ENCODE peak calls at places on chromosomes 12 and 14, in four cellular contexts. One of them, this sample, is unnamed.

GRCh38 chr14:101525646-101526527 is 35.4 kb upstream of the DIO3 start:
- DNase-seq in activated CD8-positive, alpha-beta T cell treated with anti-CD3 and anti-CD28 coated beads, Interleukin-2, amount 10 ng/mL, durations not matched to agents 7 days and 5 days: no peak
- DNase-seq in stimulated activated CD4-positive, alpha-beta T cell treated with anti-CD3 and anti-CD28 coated beads, Interleukin-2, amount 100 ng/mL, for 48 hours: no peak
- DNase-seq in activated naive CD4-positive, alpha-beta T cell treated with anti-CD3 and anti-CD28 coated beads, Interleukin-2, amount 50 U/mL, for 16 hours: no peak
- DNase-seq in this sample: no peak

GRCh38 chr12:4664111-4664510 is 15.2 kb downstream of the NDUFA9 start:
- DNase-seq in activated CD8-positive, alpha-beta T cell treated with anti-CD3 and anti-CD28 coated beads, Interleukin-2, amount 10 ng/mL, durations not matched to agents 7 days and 5 days: no peak
- DNase-seq in stimulated activated CD4-positive, alpha-beta T cell treated with anti-CD3 and anti-CD28 coated beads, Interleukin-2, amount 100 ng/mL, for 48 hours: no peak
- DNase-seq in activated naive CD4-positive, alpha-beta T cell treated with anti-CD3 and anti-CD28 coated beads, Interleukin-2, amount 50 U/mL, for 16 hours: no peak
- DNase-seq in this sample: no peak

GRCh38 chr14:74141703-74142102 is 56.9 kb downstream of the LIN52 start:
- DNase-seq in activated CD8-positive, alpha-beta T cell treated with anti-CD3 and anti-CD28 coated beads, Interleukin-2, amount 10 ng/mL, durations not matched to agents 7 days and 5 days: no peak
- DNase-seq in stimulated activated CD4-positive, alpha-beta T cell treated with anti-CD3 and anti-CD28 coated beads, Interleukin-2, amount 100 ng/mL, for 48 hours: no peak
- DNase-seq in activated naive CD4-positive, alpha-beta T cell treated with anti-CD3 and anti-CD28 coated beads, Interleukin-2, amount 50 U/mL, for 16 hours: no peak
- DNase-seq in this sample: no peak

GRCh38 chr12:133203344-133204263 is 22.3 kb downstream of the ZNF268 start:
- DNase-seq in activated CD8-positive, alpha-beta T cell treated with anti-CD3 and anti-CD28 coated beads, Interleukin-2, amount 10 ng/mL, durations not matched to agents 7 days and 5 days: no peak
- DNase-seq in stimulated activated CD4-positive, alpha-beta T cell treated with anti-CD3 and anti-CD28 coated beads, Interleukin-2, amount 100 ng/mL, for 48 hours: no peak
- DNase-seq in activated naive CD4-positive, alpha-beta T cell treated with anti-CD3 and anti-CD28 coated beads, Interleukin-2, amount 50 U/mL, for 16 hours: no peak
- DNase-seq in this sample: no peak

GRCh38 chr14:100546051-100546443 is 41.2 kb downstream of the BEGAIN start:
- DNase-seq in activated CD8-positive, alpha-beta T cell treated with anti-CD3 and anti-CD28 coated beads, Interleukin-2, amount 10 ng/mL, durations not matched to agents 7 days and 5 days: no peak
- DNase-seq in stimulated activated CD4-positive, alpha-beta T cell treated with anti-CD3 and anti-CD28 coated beads, Interleukin-2, amount 100 ng/mL, for 48 hours: no peak
- DNase-seq in activated naive CD4-positive, alpha-beta T cell treated with anti-CD3 and anti-CD28 coated beads, Interleukin-2, amount 50 U/mL, for 16 hours: no peak
- DNase-seq in this sample: no peak

GRCh38 chr14:76955575-76956252 is 72.8 kb downstream of the IRF2BPL start:
- DNase-seq in activated CD8-positive, alpha-beta T cell treated with anti-CD3 and anti-CD28 coated beads, Interleukin-2, amount 10 ng/mL, durations not matched to agents 7 days and 5 days: peak
- DNase-seq in stimulated activated CD4-positive, alpha-beta T cell treated with anti-CD3 and anti-CD28 coated beads, Interleukin-2, amount 100 ng/mL, for 48 hours: peak
- DNase-seq in activated naive CD4-positive, alpha-beta T cell treated with anti-CD3 and anti-CD28 coated beads, Interleukin-2, amount 50 U/mL, for 16 hours: peak
- DNase-seq in this sample: no peak

GRCh38 chr12:89651192-89651591 is 57.4 kb downstream of the ATP2B1 start:
- DNase-seq in activated CD8-positive, alpha-beta T cell treated with anti-CD3 and anti-CD28 coated beads, Interleukin-2, amount 10 ng/mL, durations not matched to agents 7 days and 5 days: no peak
- DNase-seq in stimulated activated CD4-positive, alpha-beta T cell treated with anti-CD3 and anti-CD28 coated beads, Interleukin-2, amount 100 ng/mL, for 48 hours: no peak
- DNase-seq in activated naive CD4-positive, alpha-beta T cell treated with anti-CD3 and anti-CD28 coated beads, Interleukin-2, amount 50 U/mL, for 16 hours: no peak
- DNase-seq in this sample: no peak

GRCh38 chr12:34347367-34347766 is 325.1 kb downstream of the ALG10 start:
- DNase-seq in activated CD8-positive, alpha-beta T cell treated with anti-CD3 and anti-CD28 coated beads, Interleukin-2, amount 10 ng/mL, durations not matched to agents 7 days and 5 days: no peak
- DNase-seq in stimulated activated CD4-positive, alpha-beta T cell treated with anti-CD3 and anti-CD28 coated beads, Interleukin-2, amount 100 ng/mL, for 48 hours: no peak
- DNase-seq in activated naive CD4-positive, alpha-beta T cell treated with anti-CD3 and anti-CD28 coated beads, Interleukin-2, amount 50 U/mL, for 16 hours: no peak
- DNase-seq in this sample: no peak

GRCh38 chr12:232731-233614 is 19.0 kb upstream of the SLC6A12 start:
- DNase-seq in activated CD8-positive, alpha-beta T cell treated with anti-CD3 and anti-CD28 coated beads, Interleukin-2, amount 10 ng/mL, durations not matched to agents 7 days and 5 days: no peak
- DNase-seq in stimulated activated CD4-positive, alpha-beta T cell treated with anti-CD3 and anti-CD28 coated beads, Interleukin-2, amount 100 ng/mL, for 48 hours: no peak
- DNase-seq in activated naive CD4-positive, alpha-beta T cell treated with anti-CD3 and anti-CD28 coated beads, Interleukin-2, amount 50 U/mL, for 16 hours: no peak
- DNase-seq in this sample: no peak

GRCh38 chr14:22886500-22887259 is 3.7 kb downstream of the REM2 start:
- DNase-seq in activated CD8-positive, alpha-beta T cell treated with anti-CD3 and anti-CD28 coated beads, Interleukin-2, amount 10 ng/mL, durations not matched to agents 7 days and 5 days: peak
- DNase-seq in stimulated activated CD4-positive, alpha-beta T cell treated with anti-CD3 and anti-CD28 coated beads, Interleukin-2, amount 100 ng/mL, for 48 hours: peak
- DNase-seq in activated naive CD4-positive, alpha-beta T cell treated with anti-CD3 and anti-CD28 coated beads, Interleukin-2, amount 50 U/mL, for 16 hours: peak
- DNase-seq in this sample: peak

GRCh38 chr14:21191809-21192446 is 36.1 kb upstream of the OR5AU1 start:
- DNase-seq in activated CD8-positive, alpha-beta T cell treated with anti-CD3 and anti-CD28 coated beads, Interleukin-2, amount 10 ng/mL, durations not matched to agents 7 days and 5 days: peak
- DNase-seq in stimulated activated CD4-positive, alpha-beta T cell treated with anti-CD3 and anti-CD28 coated beads, Interleukin-2, amount 100 ng/mL, for 48 hours: peak
- DNase-seq in activated naive CD4-positive, alpha-beta T cell treated with anti-CD3 and anti-CD28 coated beads, Interleukin-2, amount 50 U/mL, for 16 hours: peak
- DNase-seq in this sample: peak

GRCh38 chr12:123571343-123571813 is 13.0 kb upstream of the TMED2 start:
- DNase-seq in activated CD8-positive, alpha-beta T cell treated with anti-CD3 and anti-CD28 coated beads, Interleukin-2, amount 10 ng/mL, durations not matched to agents 7 days and 5 days: no peak
- DNase-seq in stimulated activated CD4-positive, alpha-beta T cell treated with anti-CD3 and anti-CD28 coated beads, Interleukin-2, amount 100 ng/mL, for 48 hours: no peak
- DNase-seq in activated naive CD4-positive, alpha-beta T cell treated with anti-CD3 and anti-CD28 coated beads, Interleukin-2, amount 50 U/mL, for 16 hours: no peak
- DNase-seq in this sample: no peak

GRCh38 chr12:45989857-45990467 is 412 bp downstream of the SCAF11 start:
- DNase-seq in activated CD8-positive, alpha-beta T cell treated with anti-CD3 and anti-CD28 coated beads, Interleukin-2, amount 10 ng/mL, durations not matched to agents 7 days and 5 days: peak
- DNase-seq in stimulated activated CD4-positive, alpha-beta T cell treated with anti-CD3 and anti-CD28 coated beads, Interleukin-2, amount 100 ng/mL, for 48 hours: peak
- DNase-seq in activated naive CD4-positive, alpha-beta T cell treated with anti-CD3 and anti-CD28 coated beads, Interleukin-2, amount 50 U/mL, for 16 hours: peak
- DNase-seq in this sample: no peak

GRCh38 chr12:69239922-69240624 is 704 bp downstream of the CPSF6 start:
- DNase-seq in activated CD8-positive, alpha-beta T cell treated with anti-CD3 and anti-CD28 coated beads, Interleukin-2, amount 10 ng/mL, durations not matched to agents 7 days and 5 days: peak
- DNase-seq in stimulated activated CD4-positive, alpha-beta T cell treated with anti-CD3 and anti-CD28 coated beads, Interleukin-2, amount 100 ng/mL, for 48 hours: peak
- DNase-seq in activated naive CD4-positive, alpha-beta T cell treated with anti-CD3 and anti-CD28 coated beads, Interleukin-2, amount 50 U/mL, for 16 hours: peak
- DNase-seq in this sample: peak

GRCh38 chr14:50045039-50045711 is 71.2 kb downstream of the VCPKMT start:
- DNase-seq in activated CD8-positive, alpha-beta T cell treated with anti-CD3 and anti-CD28 coated beads, Interleukin-2, amount 10 ng/mL, durations not matched to agents 7 days and 5 days: peak
- DNase-seq in stimulated activated CD4-positive, alpha-beta T cell treated with anti-CD3 and anti-CD28 coated beads, Interleukin-2, amount 100 ng/mL, for 48 hours: peak
- DNase-seq in activated naive CD4-positive, alpha-beta T cell treated with anti-CD3 and anti-CD28 coated beads, Interleukin-2, amount 50 U/mL, for 16 hours: peak
- DNase-seq in this sample: no peak

GRCh38 chr14:80310950-80311349 is 99.6 kb upstream of the DIO2 start:
- DNase-seq in activated CD8-positive, alpha-beta T cell treated with anti-CD3 and anti-CD28 coated beads, Interleukin-2, amount 10 ng/mL, durations not matched to agents 7 days and 5 days: no peak
- DNase-seq in stimulated activated CD4-positive, alpha-beta T cell treated with anti-CD3 and anti-CD28 coated beads, Interleukin-2, amount 100 ng/mL, for 48 hours: no peak
- DNase-seq in activated naive CD4-positive, alpha-beta T cell treated with anti-CD3 and anti-CD28 coated beads, Interleukin-2, amount 50 U/mL, for 16 hours: no peak
- DNase-seq in this sample: no peak

GRCh38 chr14:34536951-34537676 is 2.4 kb downstream of the EAPP start:
- DNase-seq in activated CD8-positive, alpha-beta T cell treated with anti-CD3 and anti-CD28 coated beads, Interleukin-2, amount 10 ng/mL, durations not matched to agents 7 days and 5 days: no peak
- DNase-seq in stimulated activated CD4-positive, alpha-beta T cell treated with anti-CD3 and anti-CD28 coated beads, Interleukin-2, amount 100 ng/mL, for 48 hours: no peak
- DNase-seq in activated naive CD4-positive, alpha-beta T cell treated with anti-CD3 and anti-CD28 coated beads, Interleukin-2, amount 50 U/mL, for 16 hours: no peak
- DNase-seq in this sample: no peak

GRCh38 chr12:88985011-88985410 is 367.3 kb downstream of the DUSP6 start:
- DNase-seq in activated CD8-positive, alpha-beta T cell treated with anti-CD3 and anti-CD28 coated beads, Interleukin-2, amount 10 ng/mL, durations not matched to agents 7 days and 5 days: no peak
- DNase-seq in stimulated activated CD4-positive, alpha-beta T cell treated with anti-CD3 and anti-CD28 coated beads, Interleukin-2, amount 100 ng/mL, for 48 hours: no peak
- DNase-seq in activated naive CD4-positive, alpha-beta T cell treated with anti-CD3 and anti-CD28 coated beads, Interleukin-2, amount 50 U/mL, for 16 hours: no peak
- DNase-seq in this sample: no peak

GRCh38 chr14:75566321-75566720 is 12.1 kb upstream of the FLVCR2 start:
- DNase-seq in activated CD8-positive, alpha-beta T cell treated with anti-CD3 and anti-CD28 coated beads, Interleukin-2, amount 10 ng/mL, durations not matched to agents 7 days and 5 days: peak
- DNase-seq in stimulated activated CD4-positive, alpha-beta T cell treated with anti-CD3 and anti-CD28 coated beads, Interleukin-2, amount 100 ng/mL, for 48 hours: peak
- DNase-seq in activated naive CD4-positive, alpha-beta T cell treated with anti-CD3 and anti-CD28 coated beads, Interleukin-2, amount 50 U/mL, for 16 hours: peak
- DNase-seq in this sample: no peak

GRCh38 chr14:91870001-91870400 is 2.7 kb upstream of the TC2N start:
- DNase-seq in activated CD8-positive, alpha-beta T cell treated with anti-CD3 and anti-CD28 coated beads, Interleukin-2, amount 10 ng/mL, durations not matched to agents 7 days and 5 days: peak
- DNase-seq in stimulated activated CD4-positive, alpha-beta T cell treated with anti-CD3 and anti-CD28 coated beads, Interleukin-2, amount 100 ng/mL, for 48 hours: no peak
- DNase-seq in activated naive CD4-positive, alpha-beta T cell treated with anti-CD3 and anti-CD28 coated beads, Interleukin-2, amount 50 U/mL, for 16 hours: peak
- DNase-seq in this sample: no peak

GRCh38 chr14:89672636-89673279 is 255.7 kb upstream of the FOXN3 start:
- DNase-seq in activated CD8-positive, alpha-beta T cell treated with anti-CD3 and anti-CD28 coated beads, Interleukin-2, amount 10 ng/mL, durations not matched to agents 7 days and 5 days: no peak
- DNase-seq in stimulated activated CD4-positive, alpha-beta T cell treated with anti-CD3 and anti-CD28 coated beads, Interleukin-2, amount 100 ng/mL, for 48 hours: no peak
- DNase-seq in activated naive CD4-positive, alpha-beta T cell treated with anti-CD3 and anti-CD28 coated beads, Interleukin-2, amount 50 U/mL, for 16 hours: no peak
- DNase-seq in this sample: no peak

GRCh38 chr14:37195327-37195726 is 2.4 kb upstream of the MIPOL1 start:
- DNase-seq in activated CD8-positive, alpha-beta T cell treated with anti-CD3 and anti-CD28 coated beads, Interleukin-2, amount 10 ng/mL, durations not matched to agents 7 days and 5 days: no peak
- DNase-seq in stimulated activated CD4-positive, alpha-beta T cell treated with anti-CD3 and anti-CD28 coated beads, Interleukin-2, amount 100 ng/mL, for 48 hours: no peak
- DNase-seq in activated naive CD4-positive, alpha-beta T cell treated with anti-CD3 and anti-CD28 coated beads, Interleukin-2, amount 50 U/mL, for 16 hours: no peak
- DNase-seq in this sample: no peak

GRCh38 chr14:104734991-104735779 is 11.2 kb downstream of the ADSS1 start:
- DNase-seq in activated CD8-positive, alpha-beta T cell treated with anti-CD3 and anti-CD28 coated beads, Interleukin-2, amount 10 ng/mL, durations not matched to agents 7 days and 5 days: no peak
- DNase-seq in stimulated activated CD4-positive, alpha-beta T cell treated with anti-CD3 and anti-CD28 coated beads, Interleukin-2, amount 100 ng/mL, for 48 hours: no peak
- DNase-seq in activated naive CD4-positive, alpha-beta T cell treated with anti-CD3 and anti-CD28 coated beads, Interleukin-2, amount 50 U/mL, for 16 hours: no peak
- DNase-seq in this sample: no peak

GRCh38 chr12:21644516-21644915 is 13.1 kb downstream of the LDHB start:
- DNase-seq in activated CD8-positive, alpha-beta T cell treated with anti-CD3 and anti-CD28 coated beads, Interleukin-2, amount 10 ng/mL, durations not matched to agents 7 days and 5 days: no peak
- DNase-seq in stimulated activated CD4-positive, alpha-beta T cell treated with anti-CD3 and anti-CD28 coated beads, Interleukin-2, amount 100 ng/mL, for 48 hours: no peak
- DNase-seq in activated naive CD4-positive, alpha-beta T cell treated with anti-CD3 and anti-CD28 coated beads, Interleukin-2, amount 50 U/mL, for 16 hours: no peak
- DNase-seq in this sample: no peak

GRCh38 chr14:53325176-53325806 is 172.2 kb upstream of the DDHD1 start:
- DNase-seq in activated CD8-positive, alpha-beta T cell treated with anti-CD3 and anti-CD28 coated beads, Interleukin-2, amount 10 ng/mL, durations not matched to agents 7 days and 5 days: no peak
- DNase-seq in stimulated activated CD4-positive, alpha-beta T cell treated with anti-CD3 and anti-CD28 coated beads, Interleukin-2, amount 100 ng/mL, for 48 hours: no peak
- DNase-seq in activated naive CD4-positive, alpha-beta T cell treated with anti-CD3 and anti-CD28 coated beads, Interleukin-2, amount 50 U/mL, for 16 hours: no peak
- DNase-seq in this sample: no peak

GRCh38 chr12:98895086-98895651 is 250.1 kb downstream of the APAF1 start:
- DNase-seq in activated CD8-positive, alpha-beta T cell treated with anti-CD3 and anti-CD28 coated beads, Interleukin-2, amount 10 ng/mL, durations not matched to agents 7 days and 5 days: no peak
- DNase-seq in stimulated activated CD4-positive, alpha-beta T cell treated with anti-CD3 and anti-CD28 coated beads, Interleukin-2, amount 100 ng/mL, for 48 hours: no peak
- DNase-seq in activated naive CD4-positive, alpha-beta T cell treated with anti-CD3 and anti-CD28 coated beads, Interleukin-2, amount 50 U/mL, for 16 hours: no peak
- DNase-seq in this sample: peak

GRCh38 chr12:97142737-97143450 is 235.8 kb downstream of the NEDD1 start:
- DNase-seq in activated CD8-positive, alpha-beta T cell treated with anti-CD3 and anti-CD28 coated beads, Interleukin-2, amount 10 ng/mL, durations not matched to agents 7 days and 5 days: no peak
- DNase-seq in stimulated activated CD4-positive, alpha-beta T cell treated with anti-CD3 and anti-CD28 coated beads, Interleukin-2, amount 100 ng/mL, for 48 hours: no peak
- DNase-seq in activated naive CD4-positive, alpha-beta T cell treated with anti-CD3 and anti-CD28 coated beads, Interleukin-2, amount 50 U/mL, for 16 hours: no peak
- DNase-seq in this sample: peak

GRCh38 chr12:111270128-111270651 is 98.7 kb downstream of the PHETA1 start:
- DNase-seq in activated CD8-positive, alpha-beta T cell treated with anti-CD3 and anti-CD28 coated beads, Interleukin-2, amount 10 ng/mL, durations not matched to agents 7 days and 5 days: no peak
- DNase-seq in stimulated activated CD4-positive, alpha-beta T cell treated with anti-CD3 and anti-CD28 coated beads, Interleukin-2, amount 100 ng/mL, for 48 hours: no peak
- DNase-seq in activated naive CD4-positive, alpha-beta T cell treated with anti-CD3 and anti-CD28 coated beads, Interleukin-2, amount 50 U/mL, for 16 hours: no peak
- DNase-seq in this sample: no peak

GRCh38 chr14:50109342-50109741 is 7.0 kb downstream of the VCPKMT start:
- DNase-seq in activated CD8-positive, alpha-beta T cell treated with anti-CD3 and anti-CD28 coated beads, Interleukin-2, amount 10 ng/mL, durations not matched to agents 7 days and 5 days: no peak
- DNase-seq in stimulated activated CD4-positive, alpha-beta T cell treated with anti-CD3 and anti-CD28 coated beads, Interleukin-2, amount 100 ng/mL, for 48 hours: no peak
- DNase-seq in activated naive CD4-positive, alpha-beta T cell treated with anti-CD3 and anti-CD28 coated beads, Interleukin-2, amount 50 U/mL, for 16 hours: no peak
- DNase-seq in this sample: peak

GRCh38 chr12:27960822-27961221 is 11.7 kb downstream of the PTHLH start:
- DNase-seq in activated CD8-positive, alpha-beta T cell treated with anti-CD3 and anti-CD28 coated beads, Interleukin-2, amount 10 ng/mL, durations not matched to agents 7 days and 5 days: no peak
- DNase-seq in stimulated activated CD4-positive, alpha-beta T cell treated with anti-CD3 and anti-CD28 coated beads, Interleukin-2, amount 100 ng/mL, for 48 hours: no peak
- DNase-seq in activated naive CD4-positive, alpha-beta T cell treated with anti-CD3 and anti-CD28 coated beads, Interleukin-2, amount 50 U/mL, for 16 hours: no peak
- DNase-seq in this sample: no peak

GRCh38 chr14:77838756-77839565 is 39.1 kb downstream of the ADCK1 start:
- DNase-seq in activated CD8-positive, alpha-beta T cell treated with anti-CD3 and anti-CD28 coated beads, Interleukin-2, amount 10 ng/mL, durations not matched to agents 7 days and 5 days: no peak
- DNase-seq in stimulated activated CD4-positive, alpha-beta T cell treated with anti-CD3 and anti-CD28 coated beads, Interleukin-2, amount 100 ng/mL, for 48 hours: no peak
- DNase-seq in activated naive CD4-positive, alpha-beta T cell treated with anti-CD3 and anti-CD28 coated beads, Interleukin-2, amount 50 U/mL, for 16 hours: no peak
- DNase-seq in this sample: peak

GRCh38 chr14:96281486-96281885 is 25.5 kb downstream of the BDKRB1 start:
- DNase-seq in activated CD8-positive, alpha-beta T cell treated with anti-CD3 and anti-CD28 coated beads, Interleukin-2, amount 10 ng/mL, durations not matched to agents 7 days and 5 days: no peak
- DNase-seq in stimulated activated CD4-positive, alpha-beta T cell treated with anti-CD3 and anti-CD28 coated beads, Interleukin-2, amount 100 ng/mL, for 48 hours: no peak
- DNase-seq in activated naive CD4-positive, alpha-beta T cell treated with anti-CD3 and anti-CD28 coated beads, Interleukin-2, amount 50 U/mL, for 16 hours: no peak
- DNase-seq in this sample: no peak

This sample was measured in neural crest cell.